ENCODE peak calls at places on chromosome 17, in four cellular contexts. One of them, this sample, is unnamed.

GRCh38 chr17:75459590-75460267 is 3.3 kb downstream of the TMEM94 start:
- DNase-seq in K562: no peak
- DNase-seq in GM12878: peak
- DNase-seq in GM12891: no peak
- DNase-seq in this sample: peak

GRCh38 chr17:49000943-49001342 is 3.8 kb downstream of the IGF2BP1 start:
- DNase-seq in GM12891: no peak
- DNase-seq in K562: no peak
- DNase-seq in GM12878: no peak
- DNase-seq in this sample: peak

GRCh38 chr17:59427425-59427921 is 96.0 kb downstream of the YPEL2 start:
- DNase-seq in K562: no peak
- DNase-seq in GM12891: no peak
- DNase-seq in GM12878: no peak
- DNase-seq in this sample: no peak

GRCh38 chr17:45144199-45145034 is 3.9 kb upstream of the HEXIM1 start:
- DNase-seq in GM12891: no peak
- DNase-seq in K562: peak
- DNase-seq in GM12878: no peak
- DNase-seq in this sample: no peak

GRCh38 chr17:3885970-3886369 is 6.9 kb downstream of the CAMKK1 start:
- DNase-seq in K562: no peak
- DNase-seq in GM12878: no peak
- DNase-seq in GM12891: no peak
- DNase-seq in this sample: no peak

GRCh38 chr17:35089846-35090193 is 26.3 kb upstream of the RFFL start:
- DNase-seq in K562: peak
- DNase-seq in GM12878: no peak
- DNase-seq in GM12891: no peak
- DNase-seq in this sample: peak

GRCh38 chr17:56540791-56541190 is 52.7 kb upstream of the NOG start:
- DNase-seq in GM12891: no peak
- DNase-seq in K562: no peak
- DNase-seq in GM12878: no peak
- DNase-seq in this sample: no peak

GRCh38 chr17:64256913-64257807 is 5.9 kb downstream of the TEX2 start:
- DNase-seq in K562: no peak
- DNase-seq in GM12891: no peak
- DNase-seq in GM12878: no peak
- DNase-seq in this sample: no peak

GRCh38 chr17:76467809-76468633 is 618 bp downstream of the AANAT start:
- DNase-seq in GM12891: no peak
- DNase-seq in GM12878: no peak
- DNase-seq in K562: no peak
- DNase-seq in this sample: no peak

GRCh38 chr17:17024778-17025300 is 17.4 kb upstream of the MPRIP start:
- DNase-seq in GM12891: no peak
- DNase-seq in GM12878: no peak
- DNase-seq in K562: no peak
- DNase-seq in this sample: no peak

GRCh38 chr17:61400786-61401279 is 1.2 kb downstream of the TBX2 start:
- DNase-seq in K562: no peak
- DNase-seq in GM12891: no peak
- DNase-seq in GM12878: no peak
- DNase-seq in this sample: no peak

GRCh38 chr17:67244621-67245072 is 349 bp downstream of the HELZ start:
- DNase-seq in K562: peak
- DNase-seq in GM12891: peak
- DNase-seq in GM12878: no peak
- DNase-seq in this sample: no peak

GRCh38 chr17:82709676-82710498 is 6.6 kb upstream of the FN3KRP start:
- DNase-seq in K562: no peak
- DNase-seq in GM12878: no peak
- DNase-seq in GM12891: no peak
- DNase-seq in this sample: no peak
- TF ChIP-seq SPI1 in K562: no peak
- TF ChIP-seq SPI1 in GM12878: no peak
- TF ChIP-seq SPI1 in GM12891: no peak
- TF ChIP-seq SPI1 in this sample: no peak

DNA sequence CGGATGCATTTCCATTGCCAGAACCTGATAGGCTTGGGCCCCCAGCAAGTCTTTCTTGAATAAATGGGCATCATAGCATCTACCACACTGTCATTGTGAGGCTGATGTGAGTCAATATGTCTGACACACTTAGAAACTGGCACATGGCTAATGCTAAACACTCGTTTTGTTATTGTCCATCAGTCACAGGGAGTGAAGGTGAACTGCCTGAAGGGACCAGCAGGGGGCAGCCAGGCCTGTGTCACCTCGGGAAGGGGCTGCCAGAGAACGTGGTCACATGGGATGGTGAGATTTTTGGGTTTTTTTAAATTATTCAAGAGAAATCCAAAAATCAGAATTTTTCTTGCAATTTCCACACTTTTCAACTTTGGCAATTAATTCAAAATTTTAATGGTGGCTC is 831 bp upstream of the RCVRN start:
- DNase-seq in GM12878: no peak
- DNase-seq in GM12891: peak
- DNase-seq in K562: peak
- DNase-seq in this sample: peak
- TF ChIP-seq SPI1 in GM12878: no peak
- TF ChIP-seq SPI1 in GM12891: no peak
- TF ChIP-seq SPI1 in K562: no peak
- TF ChIP-seq SPI1 in this sample: no peak

GRCh38 chr17:80279895-80280294 is 19.2 kb downstream of the RNF213 start:
- DNase-seq in K562: no peak
- DNase-seq in GM12891: no peak
- DNase-seq in GM12878: no peak
- DNase-seq in this sample: no peak
- TF ChIP-seq SPI1 in K562: no peak
- TF ChIP-seq SPI1 in GM12891: no peak
- TF ChIP-seq SPI1 in GM12878: no peak
- TF ChIP-seq SPI1 in this sample: no peak

GRCh38 chr17:18141210-18141803 is 32.8 kb downstream of the MYO15A start:
- DNase-seq in GM12891: peak
- DNase-seq in GM12878: no peak
- DNase-seq in K562: peak
- DNase-seq in this sample: no peak

GRCh38 chr17:18142417-18142816 is 33.9 kb downstream of the MYO15A start:
- DNase-seq in GM12878: no peak
- DNase-seq in GM12891: no peak
- DNase-seq in K562: no peak
- DNase-seq in this sample: no peak

GRCh38 chr17:18145811-18146210 is 37.3 kb downstream of the MYO15A start:
- DNase-seq in GM12878: no peak
- DNase-seq in K562: no peak
- DNase-seq in GM12891: no peak
- DNase-seq in this sample: no peak

GRCh38 chr17:18144261-18144660 is 35.7 kb downstream of the MYO15A start:
- DNase-seq in GM12878: no peak
- DNase-seq in GM12891: no peak
- DNase-seq in K562: no peak
- DNase-seq in this sample: no peak

DNA sequence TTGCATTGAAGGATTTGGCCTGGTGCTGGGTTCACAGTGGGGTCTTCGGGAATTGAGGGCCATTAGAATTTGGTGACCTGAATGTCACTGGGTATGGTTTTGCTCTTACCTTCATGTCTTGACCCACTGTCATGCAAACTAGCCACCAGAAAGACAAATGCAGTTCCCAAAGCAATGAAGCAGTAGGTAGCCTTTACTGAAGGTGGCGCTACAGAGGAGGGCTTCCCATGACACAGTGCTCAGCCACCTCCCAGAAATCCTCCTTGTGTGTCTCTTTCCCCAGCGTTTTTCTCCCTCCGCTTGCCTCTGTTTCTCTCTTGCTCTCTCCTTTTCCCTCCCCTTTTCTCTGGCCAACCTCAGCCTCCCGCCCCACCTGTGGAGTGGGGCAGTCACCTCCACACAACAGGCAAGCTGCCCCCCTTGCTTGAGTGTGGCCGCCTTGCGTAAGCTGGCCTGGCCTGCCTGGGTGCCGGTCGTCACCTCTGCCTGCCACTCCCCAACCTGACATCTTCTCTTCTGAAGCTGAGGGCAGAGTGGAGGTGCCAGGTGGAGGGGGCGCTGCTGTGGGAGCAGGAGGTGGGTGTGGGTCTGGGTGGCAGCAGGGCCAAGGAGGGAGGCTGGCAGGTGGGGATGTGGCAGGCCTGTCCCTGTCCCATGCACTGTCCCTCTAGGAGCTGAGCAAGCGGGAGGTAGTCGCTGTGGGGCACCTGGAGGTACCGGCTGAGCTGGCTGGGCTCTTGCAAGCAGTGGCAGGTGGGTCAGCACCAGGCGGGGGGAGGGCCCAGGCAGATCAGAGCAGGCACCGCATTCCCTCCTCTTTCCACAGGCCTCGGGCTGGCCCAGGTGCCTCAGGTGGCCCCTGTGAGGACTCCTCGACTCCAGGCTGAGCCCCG is 34.7 kb downstream of the MYO15A start:
- DNase-seq in GM12891: no peak
- DNase-seq in GM12878: no peak
- DNase-seq in K562: peak
- DNase-seq in this sample: no peak
- TF ChIP-seq SPI1 in GM12891: no peak
- TF ChIP-seq SPI1 in GM12878: no peak
- TF ChIP-seq SPI1 in K562: no peak
- TF ChIP-seq SPI1 in this sample: no peak